ENCODE peak calls at places on chromosomes 13 and 19, in nine cellular contexts. V is spleen, E is left ventricle myocardium inferior, I is heart right ventricle, H is PC-9, K is heart left ventricle, C is SK-N-SH, Z is cardiac muscle cell, Y is Panc1. T is an unnamed sample. For H3K36me3, the result is how much of the 10 kb centered on the place peaks cover.

GRCh38 chr19:17772172-17772571 is 20.9 kb downstream of the FCHO1 start:
- DNase-seq in V (no peak), E (no peak), I (no peak), H (peak), K (no peak), C (no peak), Z (no peak), Y (no peak), T (no peak)

GRCh38 chr19:5150902-5151741 is 182.2 kb downstream of the KDM4B start:
- DNase-seq in V (peak), E (peak), I (peak), H (no peak), K (peak), C (peak), Z (no peak), Y (no peak), T (peak)

GRCh38 chr19:57406516-57407123 is 4.3 kb upstream of the ZNF17 start:
- DNase-seq in V (peak), E (peak), I (peak), H (peak), K (peak), C (peak), Z (peak), Y (peak), T (peak)

GRCh38 chr19:46727036-46727501 is 10.2 kb upstream of the PRKD2 start:
- DNase-seq in V (peak), E (no peak), I (no peak), H (peak), K (peak), C (no peak), Z (no peak), Y (no peak), T (no peak)

GRCh38 chr13:112181336-112182051 is 114.5 kb downstream of the SOX1 start:
- DNase-seq in V (no peak), E (no peak), I (no peak), H (no peak), K (no peak), C (no peak), Z (no peak), Y (no peak), T (no peak)

GRCh38 chr13:26062853-26063444 is 11.1 kb upstream of the SHISA2 start:
- DNase-seq in V (no peak), E (no peak), I (no peak), H (no peak), K (no peak), C (peak), Z (peak), Y (no peak), T (no peak)

GRCh38 chr19:45173816-45174215 is 4.2 kb downstream of the TRAPPC6A start:
- DNase-seq in V (no peak), E (no peak), I (no peak), H (no peak), K (no peak), C (no peak), Z (no peak), Y (no peak), T (no peak)

GRCh38 chr13:43422061-43422460 is 364.7 kb downstream of the ENOX1 start:
- DNase-seq in V (no peak), E (no peak), I (no peak), H (no peak), K (no peak), C (no peak), Z (no peak), Y (no peak), T (no peak)

GRCh38 chr19:22634450-22634827 is 315 bp downstream of the ZNF492 start:
- DNase-seq in V (peak), E (no peak), I (peak), H (no peak), K (no peak), C (peak), Z (no peak), Y (no peak), T (no peak)

GRCh38 chr13:27014406-27015359 is 156.9 kb downstream of the USP12 start:
- DNase-seq in V (no peak), E (no peak), I (no peak), H (no peak), K (no peak), C (no peak), Z (no peak), Y (no peak), T (no peak)

GRCh38 chr13:43473437-43473836 is 313.3 kb downstream of the ENOX1 start:
- DNase-seq in V (no peak), E (no peak), I (no peak), H (no peak), K (no peak), C (peak), Z (peak), Y (no peak), T (no peak)

GRCh38 chr13:26561636-26562537 is 4.4 kb downstream of the WASF3 start:
- DNase-seq in V (no peak), E (no peak), I (no peak), H (no peak), K (no peak), C (peak), Z (peak), Y (no peak), T (no peak)

GRCh38 chr19:3655402-3656072 is 28.9 kb upstream of the CACTIN start:
- DNase-seq in V (no peak), E (no peak), I (no peak), H (no peak), K (peak), C (peak), Z (no peak), Y (no peak), T (no peak)

GRCh38 chr13:100209857-100210580 is 121.1 kb downstream of the PCCA start:
- DNase-seq in V (no peak), E (no peak), I (no peak), H (no peak), K (no peak), C (no peak), Z (no peak), Y (peak), T (no peak)

GRCh38 chr13:86974251-86974994 is 696.7 kb upstream of the SLITRK5 start:
- DNase-seq in V (peak), E (no peak), I (no peak), H (no peak), K (no peak), C (no peak), Z (no peak), Y (no peak), T (no peak)

GRCh38 chr13:112968380-112968909 is 569 bp upstream of the MCF2L start:
- DNase-seq in V (peak), E (peak), I (peak), H (no peak), K (peak), C (peak), Z (peak), Y (no peak), T (peak)

GRCh38 chr13:22040810-22041364 is 370.0 kb downstream of the FGF9 start:
- DNase-seq in V (no peak), E (no peak), I (no peak), H (no peak), K (no peak), C (no peak), Z (no peak), Y (no peak), T (no peak)

GRCh38 chr13:88979465-88980180 is 1308.5 kb downstream of the SLITRK5 start:
- DNase-seq in V (no peak), E (no peak), I (no peak), H (no peak), K (peak), C (peak), Z (peak), Y (no peak), T (no peak)

GRCh38 chr13:106520205-106521004 is 15.1 kb downstream of the EFNB2 start:
- DNase-seq in V (no peak), E (no peak), I (no peak), H (no peak), K (no peak), C (no peak), Z (peak), Y (no peak), T (no peak)

GRCh38 chr19:38952395-38953165 is 21.8 kb downstream of the MRPS12 start:
- DNase-seq in V (peak), E (no peak), I (no peak), H (peak), K (no peak), C (no peak), Z (peak), Y (no peak), T (no peak)

DNA sequence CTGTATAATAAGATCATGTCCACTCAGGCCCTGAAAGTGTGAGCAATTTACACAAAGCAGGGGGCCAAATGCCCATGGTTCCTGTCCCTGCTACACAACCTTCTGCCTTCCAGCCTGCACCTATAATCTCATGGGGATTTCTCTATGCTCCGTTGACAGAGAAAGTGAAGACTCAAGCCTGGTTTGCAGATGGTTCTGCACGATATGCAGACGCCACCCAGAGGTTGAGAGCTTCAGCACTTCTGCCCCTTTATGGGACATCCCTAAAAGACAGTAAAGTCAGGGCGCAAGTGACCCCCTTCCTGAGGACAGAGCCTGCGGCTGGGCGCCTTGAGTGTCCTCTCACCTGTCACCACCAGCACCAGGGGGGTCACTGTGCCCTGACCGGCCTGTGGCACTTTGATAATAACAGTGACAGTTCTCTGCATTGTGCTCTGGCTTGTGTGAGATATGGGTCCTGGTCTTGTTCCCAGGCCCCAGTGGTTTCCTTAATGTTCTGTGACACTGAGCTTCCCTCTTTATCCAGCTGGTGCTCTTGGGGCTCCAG is 15.1 kb downstream of the LILRA5 start:
- DNase-seq in V (peak), E (no peak), I (no peak), H (no peak), K (no peak), C (no peak), Z (no peak), Y (no peak), T (no peak)
- TF ChIP-seq CTCF in V (no peak), E (no peak), I (no peak), H (no peak), K (no peak), C (no peak), Z (no peak), Y (peak), T (no peak)

GRCh38 chr13:77883328-77883727 is 35.3 kb downstream of the EDNRB start:
- DNase-seq in V (no peak), E (no peak), I (no peak), H (no peak), K (no peak), C (no peak), Z (no peak), Y (no peak), T (no peak)

GRCh38 chr13:77876176-77876575 is 42.5 kb downstream of the EDNRB start:
- DNase-seq in V (no peak), E (no peak), I (no peak), H (no peak), K (no peak), C (no peak), Z (no peak), Y (no peak), T (no peak)

GRCh38 chr13:77874406-77874805 is 44.2 kb downstream of the EDNRB start:
- DNase-seq in V (no peak), E (no peak), I (no peak), H (no peak), K (no peak), C (no peak), Z (no peak), Y (no peak), T (no peak)

GRCh38 chr13:77872995-77873394 is 45.6 kb downstream of the EDNRB start:
- DNase-seq in V (no peak), E (no peak), I (no peak), H (no peak), K (no peak), C (no peak), Z (no peak), Y (no peak), T (no peak)

GRCh38 chr13:77878186-77878585 is 40.4 kb downstream of the EDNRB start:
- DNase-seq in V (no peak), E (no peak), I (no peak), H (no peak), K (no peak), C (no peak), Z (no peak), Y (no peak), T (no peak)
- H3K27ac ChIP-seq in V (no peak), E (no peak), I (no peak), H (no peak), K (no peak), C (no peak), Z (no peak), Y (no peak), T (no peak)

GRCh38 chr19:49349567-49349966 is 12.6 kb downstream of the TEAD2 start:
- DNase-seq in V (no peak), E (no peak), I (no peak), H (no peak), K (no peak), C (no peak), Z (no peak), Y (no peak), T (no peak)
- H3K36me3 ChIP-seq in V (under half), E (half or more), I (under half), H (under half), K (under half), C (under half), Z (half or more), Y (under half), T (under half)

DNA sequence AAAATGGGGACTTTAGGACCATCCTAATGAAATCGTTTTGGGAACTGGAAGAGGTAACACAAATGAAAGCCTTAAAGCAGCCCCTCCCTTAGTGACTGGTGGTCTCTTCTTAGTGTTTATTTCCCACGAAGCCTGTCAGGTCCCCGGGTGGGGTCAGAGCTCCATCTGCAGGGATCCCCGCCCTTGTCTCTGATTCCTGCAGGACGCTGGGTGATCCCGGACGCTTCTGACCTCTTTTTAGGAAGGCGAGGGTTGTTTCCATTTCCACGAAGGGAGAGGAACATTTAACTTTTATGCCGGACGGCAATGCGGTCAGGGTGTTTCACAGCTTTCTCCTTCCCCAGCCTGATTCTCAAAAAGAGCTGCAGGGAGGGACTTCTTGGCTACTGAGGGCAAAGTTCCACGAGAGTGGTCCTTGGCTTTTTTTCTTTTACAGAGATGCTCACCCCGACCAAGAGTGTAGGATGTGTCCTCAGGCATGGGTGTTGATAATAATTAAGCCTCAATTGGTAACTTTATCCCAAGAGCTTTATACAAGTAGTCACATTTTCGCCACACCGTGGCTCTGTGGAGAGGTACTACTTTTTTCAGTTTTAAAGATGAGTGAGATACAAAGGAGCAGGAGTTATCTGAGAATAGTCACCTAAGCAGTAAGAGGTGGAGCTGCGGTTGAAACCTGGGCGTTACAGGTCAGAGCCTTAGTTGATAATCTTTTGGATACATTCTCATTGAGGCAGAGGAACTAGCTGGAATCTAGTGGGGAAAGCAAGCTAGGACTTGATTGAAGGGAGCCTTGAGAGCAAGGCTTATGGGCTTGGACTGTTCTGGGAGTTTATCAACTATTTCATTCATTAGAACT is 813 bp downstream of the ZNF284 start:
- DNase-seq in V (no peak), E (no peak), I (no peak), H (no peak), K (no peak), C (peak), Z (no peak), Y (no peak), T (no peak)
- TF ChIP-seq CTCF in V (no peak), E (no peak), I (no peak), H (no peak), K (no peak), C (peak), Z (no peak), Y (peak), T (no peak)

DNA sequence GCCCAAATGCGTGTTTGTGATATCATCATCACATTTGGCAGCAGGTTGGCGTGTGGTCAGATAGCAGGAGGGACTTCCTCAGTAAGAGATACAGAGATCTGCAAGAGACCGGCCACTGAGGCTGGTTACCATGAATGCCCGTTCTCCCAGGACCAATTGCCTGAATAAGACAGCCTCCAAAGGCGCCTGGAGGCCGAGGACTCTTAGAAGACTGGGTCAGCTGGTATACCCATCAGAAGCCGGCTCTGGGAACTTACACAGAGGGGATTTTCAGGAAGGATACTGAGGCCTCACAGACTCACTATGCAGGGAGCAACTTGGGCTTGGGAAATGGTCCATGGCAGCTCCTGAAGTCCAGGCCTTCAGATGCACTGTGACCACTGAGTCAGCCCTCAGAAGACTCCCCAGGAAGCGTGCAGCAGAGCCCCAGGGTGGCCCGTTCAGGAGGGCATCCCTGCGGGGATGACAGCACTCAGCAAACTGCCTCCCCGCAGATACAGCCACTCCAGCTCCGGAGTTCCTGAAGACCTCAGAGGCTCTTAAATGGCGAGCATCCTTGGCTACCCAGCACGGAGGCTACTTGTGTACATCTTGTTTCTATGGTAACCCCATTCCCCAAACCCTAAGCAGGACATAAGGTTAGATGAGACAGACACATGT is 26.4 kb upstream of the VSTM2B start:
- DNase-seq in V (no peak), E (no peak), I (no peak), H (no peak), K (no peak), C (no peak), Z (no peak), Y (no peak), T (no peak)
- H3K27ac ChIP-seq in V (no peak), E (no peak), I (no peak), H (no peak), K (no peak), C (no peak), Z (no peak), Y (no peak), T (no peak)

DNA sequence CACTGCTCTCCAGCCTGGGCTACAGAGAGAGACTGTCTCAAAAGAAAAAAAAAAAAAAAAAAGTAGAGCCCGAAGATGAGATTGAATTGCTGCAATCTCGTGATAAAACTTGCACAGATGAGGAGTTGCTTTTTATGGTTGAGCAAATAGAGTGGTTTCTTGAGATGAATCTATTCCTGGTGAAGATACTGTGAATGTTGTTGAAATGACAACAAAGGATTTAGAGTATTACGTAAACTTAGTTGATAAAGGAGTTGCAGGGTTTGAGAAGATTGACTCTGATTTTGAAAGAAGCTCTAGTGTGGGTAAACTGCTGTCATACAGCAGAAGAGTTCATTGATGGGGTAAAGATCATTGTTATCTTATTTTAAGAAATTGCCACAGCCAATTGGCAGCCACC is 42.8 kb downstream of the ZMYM2 start:
- DNase-seq in V (no peak), E (no peak), I (no peak), H (no peak), K (no peak), C (no peak), Z (no peak), Y (no peak), T (no peak)
- H3K36me3 ChIP-seq in V (under half), E (under half), I (under half), H (under half), K (under half), C (under half), Z (under half), Y (under half), T (under half)

GRCh38 chr13:24512208-24513068 is at the start of gene PARP4:
- DNase-seq in V (peak), E (peak), I (peak), H (peak), K (peak), C (peak), Z (peak), Y (peak), T (peak)
- TF ChIP-seq CTCF in V (no peak), E (no peak), I (no peak), H (no peak), K (no peak), C (no peak), Z (no peak), Y (no peak), T (no peak)